ENCODE peak calls at places on chromosome 15, in ten cellular contexts. O is K562, W is uterus, R is transverse colon, Y is IMR-90, V is breast epithelium, G is adrenal gland, Z is esophagus squamous epithelium, F is heart left ventricle, T is endothelial cell of umbilical vein. A is an unnamed sample. For H3K4me1, the result is how much of the 10 kb centered on the place peaks cover.

GRCh38 chr15:100703032-100703578 is 100.7 kb downstream of the ASB7 start:
- DNase-seq in O (peak), W (no peak), R (no peak), Y (peak), V (peak), G (no peak), Z (no peak), F (no peak), T (peak), A (no peak)

GRCh38 chr15:91414124-91414523 is 314.1 kb downstream of the SV2B start:
- DNase-seq in O (no peak), W (no peak), R (no peak), Y (no peak), V (no peak), G (no peak), Z (no peak), F (no peak), T (no peak), A (no peak)

GRCh38 chr15:71186971-71187960 is 72.0 kb downstream of the THSD4 start:
- DNase-seq in O (no peak), W (no peak), R (no peak), Y (no peak), V (no peak), G (no peak), Z (no peak), F (no peak), T (no peak), A (no peak)

GRCh38 chr15:73368301-73369072 is at the start of gene HCN4:
- DNase-seq in O (no peak), W (no peak), R (no peak), Y (no peak), V (no peak), G (no peak), Z (no peak), F (peak), T (no peak), A (no peak)

GRCh38 chr15:88745696-88746095 is 57.5 kb upstream of the ACAN start:
- DNase-seq in O (no peak), W (no peak), R (no peak), Y (peak), V (no peak), G (no peak), Z (no peak), F (no peak), T (no peak), A (no peak)

GRCh38 chr15:84734794-84735479 is 13.5 kb upstream of the ZNF592 start:
- DNase-seq in O (peak), W (no peak), R (peak), Y (peak), V (peak), G (peak), Z (peak), F (peak), T (no peak), A (no peak)

GRCh38 chr15:66964791-66965190 is 100.6 kb upstream of the SMAD3 start:
- DNase-seq in O (no peak), W (no peak), R (no peak), Y (no peak), V (no peak), G (no peak), Z (no peak), F (no peak), T (no peak), A (no peak)

GRCh38 chr15:49155834-49156627 is 632 bp upstream of the COPS2 start:
- DNase-seq in O (peak), W (no peak), R (peak), Y (peak), V (no peak), G (no peak), Z (no peak), F (no peak), T (peak), A (no peak)

GRCh38 chr15:88023956-88024355 is 232.6 kb downstream of the NTRK3 start:
- DNase-seq in O (no peak), W (no peak), R (no peak), Y (no peak), V (no peak), G (no peak), Z (no peak), F (no peak), T (no peak), A (no peak)

GRCh38 chr15:33393552-33393951 is 82.8 kb downstream of the RYR3 start:
- DNase-seq in O (no peak), W (no peak), R (no peak), Y (no peak), V (no peak), G (no peak), Z (no peak), F (no peak), T (no peak), A (no peak)

GRCh38 chr15:99082798-99083197 is 22.1 kb upstream of the SYNM start:
- DNase-seq in O (no peak), W (no peak), R (no peak), Y (no peak), V (no peak), G (no peak), Z (no peak), F (no peak), T (no peak), A (no peak)

GRCh38 chr15:61199681-61200080 is 29.4 kb downstream of the RORA start:
- DNase-seq in O (no peak), W (no peak), R (no peak), Y (no peak), V (no peak), G (no peak), Z (no peak), F (no peak), T (no peak), A (no peak)

GRCh38 chr15:52050416-52050815 is 31.4 kb downstream of the MAPK6 start:
- DNase-seq in O (no peak), W (no peak), R (no peak), Y (peak), V (no peak), G (no peak), Z (no peak), F (no peak), T (no peak), A (no peak)

GRCh38 chr15:81573098-81573746 is 199.2 kb upstream of the TMC3 start:
- DNase-seq in O (no peak), W (no peak), R (no peak), Y (no peak), V (no peak), G (no peak), Z (no peak), F (no peak), T (no peak), A (no peak)

GRCh38 chr15:52496776-52497470 is 31.8 kb downstream of the MYO5A start:
- DNase-seq in O (no peak), W (no peak), R (no peak), Y (peak), V (no peak), G (no peak), Z (no peak), F (no peak), T (peak), A (no peak)

GRCh38 chr15:88257311-88257901 is 867 bp upstream of the NTRK3 start:
- DNase-seq in O (no peak), W (no peak), R (no peak), Y (no peak), V (no peak), G (no peak), Z (no peak), F (no peak), T (no peak), A (no peak)

GRCh38 chr15:101113114-101114005 is 138.5 kb downstream of the CHSY1 start:
- DNase-seq in O (no peak), W (no peak), R (no peak), Y (no peak), V (no peak), G (no peak), Z (no peak), F (no peak), T (no peak), A (no peak)

GRCh38 chr15:90774731-90775521 is 57.8 kb downstream of the BLM start:
- DNase-seq in O (no peak), W (no peak), R (no peak), Y (peak), V (no peak), G (no peak), Z (no peak), F (no peak), T (peak), A (no peak)

GRCh38 chr15:81224232-81224631 is 27.6 kb downstream of the IL16 start:
- DNase-seq in O (no peak), W (no peak), R (no peak), Y (no peak), V (peak), G (no peak), Z (no peak), F (peak), T (no peak), A (no peak)

GRCh38 chr15:75720787-75721461 is 8.3 kb upstream of the CSPG4 start:
- DNase-seq in O (peak), W (no peak), R (peak), Y (no peak), V (peak), G (peak), Z (no peak), F (peak), T (peak), A (no peak)

GRCh38 chr15:72206677-72207000 is 9.1 kb upstream of the GRAMD2A start:
- DNase-seq in O (no peak), W (no peak), R (no peak), Y (no peak), V (no peak), G (no peak), Z (no peak), F (no peak), T (no peak), A (no peak)

GRCh38 chr15:35695002-35695401 is 149.0 kb upstream of the DPH6 start:
- DNase-seq in O (no peak), W (no peak), R (no peak), Y (no peak), V (no peak), G (no peak), Z (no peak), F (no peak), T (no peak), A (no peak)

GRCh38 chr15:84840741-84841429 is 23.7 kb downstream of the ALPK3 start:
- DNase-seq in O (no peak), W (peak), R (peak), Y (peak), V (peak), G (peak), Z (no peak), F (peak), T (peak), A (no peak)

GRCh38 chr15:31024330-31024729 is 32.9 kb upstream of the MTMR10 start:
- DNase-seq in O (no peak), W (no peak), R (no peak), Y (peak), V (peak), G (no peak), Z (no peak), F (no peak), T (peak), A (no peak)

GRCh38 chr15:64702816-64703631 is 72.4 kb downstream of the RBPMS2 start:
- DNase-seq in O (peak), W (peak), R (peak), Y (peak), V (peak), G (peak), Z (peak), F (peak), T (peak), A (peak)
- TF ChIP-seq POLR2A in O (peak), W (peak), R (peak), Y (peak), V (peak), G (peak), Z (peak), F (no peak), T (peak), A (peak)

GRCh38 chr15:65339436-65339835 is 35.0 kb downstream of the RNU5B-1 start:
- DNase-seq in O (no peak), W (no peak), R (no peak), Y (no peak), V (no peak), G (no peak), Z (no peak), F (no peak), T (no peak), A (no peak)

GRCh38 chr15:65336767-65337435 is 32.4 kb downstream of the RNU5B-1 start:
- DNase-seq in O (no peak), W (no peak), R (no peak), Y (no peak), V (no peak), G (no peak), Z (no peak), F (no peak), T (no peak), A (no peak)

GRCh38 chr15:65338823-65339222 is 34.3 kb downstream of the RNU5B-1 start:
- DNase-seq in O (no peak), W (no peak), R (no peak), Y (no peak), V (no peak), G (no peak), Z (no peak), F (no peak), T (no peak), A (no peak)

GRCh38 chr15:65337436-65338070 is 33.1 kb downstream of the RNU5B-1 start:
- DNase-seq in O (no peak), W (no peak), R (no peak), Y (no peak), V (no peak), G (no peak), Z (no peak), F (no peak), T (no peak), A (no peak)

DNA sequence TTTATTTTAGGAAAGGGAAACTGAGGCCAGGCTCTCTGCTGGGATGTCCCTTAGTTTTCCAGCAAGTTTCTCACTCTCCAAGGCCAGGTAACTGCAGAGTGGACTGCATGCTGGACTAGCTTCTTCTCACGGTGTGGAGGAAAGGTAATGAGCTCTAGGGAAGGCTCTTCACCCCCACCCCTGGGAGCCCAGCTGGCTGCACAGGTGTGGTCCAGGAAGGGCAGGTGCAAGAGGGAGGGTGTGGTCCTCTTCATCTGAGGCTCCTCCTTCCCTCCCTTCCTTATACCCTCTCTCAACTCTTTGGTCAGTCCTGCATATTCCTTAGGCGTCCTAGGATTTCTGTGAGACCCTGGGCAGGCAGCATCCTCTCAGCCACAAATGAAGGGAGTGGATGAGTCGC is 33.9 kb downstream of the RNU5B-1 start:
- DNase-seq in O (no peak), W (no peak), R (peak), Y (no peak), V (no peak), G (no peak), Z (no peak), F (no peak), T (no peak), A (no peak)
- H3K4me1 ChIP-seq in O (under half), W (under half), R (under half), Y (under half), V (under half), G (under half), Z (under half), F (under half), T (under half), A (under half)

DNA sequence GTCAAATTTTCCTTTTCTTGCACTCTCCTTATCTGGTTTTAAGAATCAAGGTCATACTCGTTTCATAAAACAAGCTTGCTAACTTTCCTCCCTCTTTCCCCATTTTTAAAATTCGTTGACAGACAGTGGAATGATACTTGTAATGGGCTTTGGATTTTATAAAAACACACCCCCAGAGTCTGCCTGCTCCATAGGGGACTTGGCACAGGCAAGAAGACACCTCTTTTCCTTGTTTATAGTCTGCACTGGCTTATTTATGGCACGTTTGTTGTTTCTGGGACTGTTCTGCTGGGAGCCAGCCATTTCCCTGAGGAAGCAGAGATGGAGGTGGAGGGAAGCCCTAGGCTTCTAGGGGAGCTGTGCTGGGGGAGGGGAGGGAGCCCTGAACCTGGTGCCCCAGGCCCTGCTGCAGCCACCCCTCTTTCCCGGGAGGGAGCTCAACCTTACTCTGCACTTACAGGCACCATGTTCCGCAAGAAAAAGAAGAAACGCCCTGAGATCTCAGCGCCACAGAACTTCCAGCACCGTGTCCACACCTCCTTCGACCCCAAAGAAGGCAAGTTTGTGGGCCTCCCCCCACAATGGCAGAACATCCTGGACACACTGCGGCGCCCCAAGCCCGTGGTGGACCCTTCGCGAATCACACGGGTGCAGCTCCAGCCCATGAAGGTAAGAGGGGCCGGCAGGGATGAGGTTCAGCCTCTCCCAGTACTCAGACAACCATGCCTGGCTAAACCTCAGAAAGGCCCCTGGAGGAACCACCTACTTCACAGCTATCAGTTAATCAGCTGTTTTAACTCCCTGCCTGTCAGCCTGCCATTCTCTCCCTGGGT is 18.3 kb downstream of the ANKRD63 start:
- DNase-seq in O (no peak), W (no peak), R (no peak), Y (no peak), V (no peak), G (no peak), Z (no peak), F (no peak), T (no peak), A (no peak)
- TF ChIP-seq POLR2A in O (no peak), W (no peak), R (no peak), Y (no peak), V (no peak), G (peak), Z (no peak), F (no peak), T (no peak), A (no peak)

GRCh38 chr15:68789921-68790575 is 30.6 kb downstream of the ANP32A start:
- DNase-seq in O (no peak), W (no peak), R (no peak), Y (peak), V (no peak), G (no peak), Z (no peak), F (peak), T (peak), A (no peak)

GRCh38 chr15:68787609-68788264 is 33.0 kb downstream of the ANP32A start:
- DNase-seq in O (no peak), W (no peak), R (peak), Y (no peak), V (no peak), G (no peak), Z (no peak), F (no peak), T (no peak), A (no peak)

GRCh38 chr15:68789041-68789920 is 31.4 kb downstream of the ANP32A start:
- DNase-seq in O (no peak), W (no peak), R (no peak), Y (no peak), V (peak), G (no peak), Z (no peak), F (no peak), T (peak), A (no peak)

GRCh38 chr15:68786753-68787152 is 33.9 kb downstream of the ANP32A start:
- DNase-seq in O (no peak), W (no peak), R (no peak), Y (no peak), V (no peak), G (no peak), Z (no peak), F (no peak), T (no peak), A (no peak)

GRCh38 chr15:68788265-68788624 is 32.5 kb downstream of the ANP32A start:
- DNase-seq in O (no peak), W (no peak), R (no peak), Y (no peak), V (no peak), G (no peak), Z (no peak), F (no peak), T (no peak), A (no peak)
- H3K4me1 ChIP-seq in O (under half), W (under half), R (half or more), Y (under half), V (under half), G (under half), Z (under half), F (half or more), T (under half), A (under half)

A was measured in ovary.